ENCODE peak calls at places on chromosomes 5 and 9, in four cellular contexts. C is kidney epithelial cell, O is coronary artery, G is Calu3. N is an unnamed sample.

GRCh38 chr5:94545870-94546625 is 72.4 kb downstream of the KIAA0825 start:
- DNase-seq in C (no peak), O (no peak), G (no peak), N (no peak)

GRCh38 chr9:29213374-29214161 is 1640.3 kb upstream of the C9orf72 start:
- DNase-seq in C (no peak), O (no peak), G (peak; percentile 23), N (no peak)

GRCh38 chr5:178772351-178772750 is 41.9 kb upstream of the ZNF354A start:
- DNase-seq in C (no peak), O (no peak), G (no peak), N (no peak)

GRCh38 chr9:127445851-127446719 is 5.1 kb downstream of the RPL12 start:
- DNase-seq in C (no peak), O (no peak), G (no peak), N (no peak)

GRCh38 chr5:87924451-87924850 is 344.2 kb downstream of the TMEM161B start:
- DNase-seq in C (no peak), O (no peak), G (peak; percentile 80), N (no peak)

GRCh38 chr5:56286015-56286992 is 53.2 kb upstream of the ANKRD55 start:
- DNase-seq in C (no peak), O (no peak), G (no peak), N (no peak)

GRCh38 chr5:157994271-157994691 is 135.3 kb upstream of the CLINT1 start:
- DNase-seq in C (no peak), O (no peak), G (peak; percentile 21), N (no peak)

GRCh38 chr5:133723651-133724366 is 111.5 kb upstream of the FSTL4 start:
- DNase-seq in C (no peak), O (peak; percentile 46), G (no peak), N (peak; percentile 44)

GRCh38 chr5:137231535-137231934 is 267.6 kb downstream of the SPOCK1 start:
- DNase-seq in C (no peak), O (no peak), G (no peak), N (no peak)

GRCh38 chr5:105506692-105507277 is 1944.2 kb upstream of the NUDT12 start:
- DNase-seq in C (no peak), O (no peak), G (peak; percentile 53), N (no peak)
- TF ChIP-seq CTCF in C (peak; percentile 60), O (peak; percentile 14), G (peak; percentile 60), N (peak; percentile 65)

DNA sequence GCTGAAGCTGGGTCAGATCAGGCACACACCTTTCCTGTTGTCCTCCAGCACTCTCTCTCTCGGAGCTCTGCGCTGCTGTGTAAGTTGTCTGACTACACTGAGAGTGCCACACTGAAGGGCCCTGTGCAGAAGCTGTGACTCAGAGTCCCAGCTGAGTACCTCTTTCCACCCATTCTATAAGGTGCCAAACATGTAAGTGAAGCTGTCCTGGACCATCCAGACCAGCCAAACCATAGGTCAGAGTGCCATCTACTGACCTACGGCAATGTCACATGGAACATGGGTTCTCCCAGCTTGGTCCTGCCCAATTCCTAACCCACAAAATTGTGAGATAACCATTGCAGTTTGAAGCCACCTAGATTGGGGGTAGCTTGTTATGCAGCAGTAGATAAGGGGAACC is 68.2 kb downstream of the ADCY2 start:
- DNase-seq in C (no peak), O (no peak), G (no peak), N (no peak)
- TF ChIP-seq CTCF in C (no peak), O (no peak), G (no peak), N (peak; percentile 50)

DNA sequence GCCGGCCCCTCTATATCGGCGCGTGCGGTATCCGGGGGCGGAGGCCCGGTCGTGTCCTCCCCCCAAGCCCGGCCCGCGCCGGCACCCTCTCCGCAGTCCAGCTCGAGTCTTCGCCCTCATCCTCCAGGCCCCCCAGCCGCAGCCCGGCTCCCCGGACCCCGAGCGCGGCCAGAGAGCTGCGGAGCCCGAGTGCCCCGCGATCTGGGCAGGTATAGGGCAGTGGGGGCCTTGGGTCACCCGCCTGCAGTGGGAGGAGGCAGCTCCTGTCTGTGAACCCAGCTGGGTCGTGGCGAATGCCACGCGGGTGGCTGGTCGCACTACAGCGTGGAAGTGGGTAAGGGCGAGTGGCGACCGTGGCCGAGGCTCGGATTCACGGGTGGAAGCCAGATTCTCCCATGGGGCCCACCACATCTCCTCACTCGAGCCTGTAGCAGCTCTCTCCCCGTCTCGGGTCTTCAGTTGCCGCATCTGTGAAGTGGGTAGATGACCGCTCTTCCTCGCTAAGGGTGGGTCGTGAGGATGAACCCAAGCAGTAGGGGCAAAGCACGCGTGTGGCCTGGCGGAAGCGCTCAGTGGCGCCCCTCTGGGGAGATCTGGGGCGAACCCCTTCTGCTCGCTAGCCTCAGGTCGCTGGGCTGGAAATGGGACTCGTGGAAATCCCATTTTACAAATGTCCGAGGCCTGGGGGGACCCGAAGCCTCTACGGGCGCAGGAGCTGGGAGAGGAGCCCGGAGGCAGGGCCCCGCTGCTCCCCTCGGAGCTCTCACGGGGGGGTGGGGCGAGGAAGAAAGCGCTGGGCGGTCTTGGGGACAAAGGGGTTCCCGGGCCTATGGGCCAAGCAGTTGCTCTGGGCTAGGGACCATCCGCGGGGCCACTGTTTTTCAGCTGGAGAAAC is 1.9 kb downstream of the NR5A1 start:
- DNase-seq in C (no peak), O (no peak), G (no peak), N (no peak)
- TF ChIP-seq CTCF in C (no peak), O (no peak), G (no peak), N (no peak)

GRCh38 chr5:123949043-123949804 is 437.2 kb downstream of the CSNK1G3 start:
- DNase-seq in C (no peak), O (no peak), G (no peak), N (no peak)

GRCh38 chr5:123951204-123951977 is 439.4 kb downstream of the CSNK1G3 start:
- DNase-seq in C (peak; percentile 89), O (no peak), G (peak; percentile 65), N (no peak)

GRCh38 chr5:123947797-123948196 is 435.8 kb downstream of the CSNK1G3 start:
- DNase-seq in C (no peak), O (no peak), G (no peak), N (no peak)

GRCh38 chr5:123950701-123951100 is 438.7 kb downstream of the CSNK1G3 start:
- DNase-seq in C (no peak), O (no peak), G (no peak), N (no peak)

GRCh38 chr5:123949807-123950206 is 437.8 kb downstream of the CSNK1G3 start:
- DNase-seq in C (no peak), O (no peak), G (no peak), N (no peak)
- TF ChIP-seq CTCF in C (no peak), O (no peak), G (no peak), N (no peak)

DNA sequence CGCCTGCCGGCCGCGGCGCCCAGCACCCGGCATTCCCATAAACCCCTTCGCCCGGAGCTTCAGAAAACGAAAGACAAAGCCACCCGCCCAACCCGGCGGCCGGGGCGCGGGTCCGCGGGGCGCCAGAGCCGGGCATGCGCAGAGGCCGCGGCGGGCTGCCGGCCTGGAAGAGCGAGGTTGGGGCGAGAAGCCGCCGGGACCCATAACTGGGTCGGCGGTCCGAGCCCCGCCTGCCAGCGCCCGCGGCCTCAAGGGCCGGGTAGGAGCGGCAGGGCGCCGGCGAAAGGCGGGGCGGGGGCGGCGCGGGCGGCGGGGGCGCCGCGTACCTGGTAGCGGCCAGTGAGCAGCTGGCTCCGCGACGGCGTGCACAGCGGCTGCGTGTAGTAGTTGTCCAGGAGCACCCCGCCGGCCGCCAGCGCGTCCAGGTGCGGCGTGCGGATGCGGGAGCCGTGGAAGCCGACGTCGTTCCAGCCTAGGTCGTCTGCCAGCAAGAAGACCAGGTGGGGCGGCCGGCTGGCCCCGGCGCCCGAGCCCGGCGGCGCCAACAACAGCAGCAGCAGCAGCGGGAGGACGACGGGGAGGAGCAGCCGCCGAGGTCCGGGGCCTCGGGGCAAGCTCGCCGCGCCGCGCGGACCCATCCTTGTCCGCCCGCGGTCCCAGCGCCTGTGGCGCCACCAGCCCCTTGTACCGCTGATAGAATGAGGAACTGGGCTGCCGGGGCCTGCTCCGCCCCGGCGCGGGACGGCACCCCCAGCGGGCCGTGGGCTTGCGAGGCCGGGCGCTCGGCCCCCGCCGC is at the start of gene ARSB:
- DNase-seq in C (peak; percentile 38), O (peak; percentile 89), G (peak; percentile 95), N (peak; percentile 90)
- TF ChIP-seq CTCF in C (peak; percentile 49), O (no peak), G (no peak), N (no peak)

DNA sequence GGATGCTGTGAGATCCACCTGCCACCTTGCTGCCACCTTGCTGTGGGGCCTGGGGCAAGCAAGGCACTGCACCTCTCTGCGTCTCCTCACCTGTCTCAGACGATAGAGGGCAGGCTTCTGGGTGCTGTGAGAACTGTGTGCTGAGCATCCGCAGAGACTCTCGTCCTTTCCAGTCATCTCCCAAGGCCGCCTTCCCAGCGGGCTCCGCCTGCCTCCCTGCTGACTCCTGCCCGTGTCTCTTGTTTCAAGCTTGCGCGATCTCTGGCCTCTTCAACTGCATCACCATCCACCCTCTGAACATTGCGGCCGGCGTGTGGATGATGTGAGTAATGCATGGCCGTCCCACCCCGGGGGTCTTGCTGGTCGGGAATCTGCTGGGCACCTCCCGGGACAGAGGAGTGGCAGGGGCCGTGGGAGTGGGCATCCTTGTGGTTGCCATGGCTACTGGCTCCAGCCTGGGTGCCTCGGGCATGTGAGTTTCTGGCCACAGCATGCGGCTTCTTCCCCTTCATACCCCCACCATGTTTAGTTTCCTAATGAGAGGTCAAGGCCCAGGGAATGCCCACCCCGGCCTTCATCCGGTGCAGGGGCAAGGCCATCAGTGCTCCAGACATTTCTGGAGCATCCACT is 3.6 kb downstream of the CACFD1 start:
- DNase-seq in C (no peak), O (no peak), G (peak; percentile 23), N (no peak)
- TF ChIP-seq CTCF in C (peak; percentile 42), O (no peak), G (no peak), N (no peak)

GRCh38 chr5:171309526-171310333 is 682 bp downstream of the TLX3 start:
- DNase-seq in C (no peak), O (peak; percentile 56), G (peak; percentile 74), N (peak; percentile 72)
- TF ChIP-seq CTCF in C (no peak), O (no peak), G (peak; percentile 85), N (peak; percentile 69)

DNA sequence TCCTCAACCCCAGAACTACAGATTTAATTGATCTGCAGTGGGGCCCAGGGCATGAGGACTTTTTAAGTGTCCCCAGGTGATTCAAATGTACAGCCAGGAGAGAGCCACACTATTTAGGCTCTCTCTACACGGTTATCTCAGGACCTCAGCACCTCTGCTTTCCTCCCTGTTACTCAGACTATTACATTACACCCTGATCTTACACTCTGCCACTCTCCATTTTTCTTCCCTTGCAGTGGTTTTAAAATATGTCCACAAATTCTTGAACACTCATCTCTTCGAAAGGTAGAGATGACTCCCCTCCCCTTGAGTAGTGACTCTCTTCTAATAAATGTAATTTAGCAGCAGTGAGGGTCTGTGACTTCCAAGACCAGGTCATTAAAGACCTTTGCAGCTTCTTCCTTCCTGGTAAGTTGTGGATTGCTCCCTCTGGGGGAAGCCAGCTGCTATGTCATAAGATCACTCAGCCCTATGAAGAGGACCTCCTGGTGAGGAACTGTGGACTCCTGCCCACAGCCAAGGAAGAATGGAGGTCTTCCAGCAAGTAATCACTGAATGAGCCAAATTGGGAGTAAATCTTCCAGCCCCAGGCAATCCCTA is 87.5 kb upstream of the SSBP2 start:
- DNase-seq in C (no peak), O (no peak), G (peak; percentile 55), N (no peak)
- TF ChIP-seq CTCF in C (peak; percentile 51), O (no peak), G (peak; percentile 56), N (peak; percentile 57)

GRCh38 chr9:95907794-95908193 is 32.3 kb downstream of the ERCC6L2 start:
- DNase-seq in C (no peak), O (no peak), G (no peak), N (no peak)
- TF ChIP-seq CTCF in C (peak; percentile 18), O (no peak), G (no peak), N (peak; percentile 50)

N was measured in type B pancreatic cell.